ENCODE peak calls at places on chromosomes 7 and 10, in five cellular contexts. B, G, N, Y and Q are unnamed samples.

GRCh38 chr10:86775056-86775858 is 18.8 kb downstream of the BMPR1A start:
- DNase-seq in G (no peak), B (no peak), Y (no peak), N (no peak), Q (no peak)

GRCh38 chr10:72720814-72721665 is 29.1 kb downstream of the MCU start:
- DNase-seq in Y (no peak), B (no peak), G (no peak), N (no peak), Q (no peak)

GRCh38 chr10:18497955-18498354 is 153.4 kb downstream of the NSUN6 start:
- DNase-seq in Y (no peak), G (no peak), N (no peak), B (no peak), Q (no peak)

GRCh38 chr7:107660381-107661080 is at the start of gene SLC26A4:
- DNase-seq in B (peak), Y (no peak), N (peak), G (no peak), Q (no peak)

GRCh38 chr10:132592790-132593788 is 55.5 kb downstream of the INPP5A start:
- DNase-seq in B (no peak), G (no peak), N (no peak), Y (no peak), Q (no peak)

GRCh38 chr7:110766874-110767273 is 324.1 kb upstream of the LRRN3 start:
- DNase-seq in B (no peak), G (no peak), Y (peak), N (no peak), Q (no peak)

GRCh38 chr10:120732643-120733313 is 118.4 kb upstream of the WDR11 start:
- DNase-seq in Y (peak), B (no peak), G (no peak), N (no peak), Q (no peak)

GRCh38 chr10:103452714-103453230 is 602 bp upstream of the CALHM2 start:
- DNase-seq in Y (no peak), N (no peak), B (no peak), G (no peak), Q (no peak)

GRCh38 chr7:158027646-158028045 is 560.0 kb downstream of the PTPRN2 start:
- DNase-seq in Y (no peak), G (no peak), N (no peak), B (no peak), Q (no peak)

GRCh38 chr10:81600185-81600584 is 274.8 kb upstream of the NRG3 start:
- DNase-seq in G (no peak), Y (peak), N (no peak), B (no peak), Q (no peak)

GRCh38 chr7:77734590-77735421 is 38.5 kb downstream of the RSBN1L start:
- DNase-seq in G (no peak), N (no peak), Y (no peak), B (no peak), Q (no peak)

GRCh38 chr7:1123721-1124120 is 35.8 kb downstream of the GPER1 start:
- DNase-seq in Y (no peak), B (peak), G (peak), N (peak), Q (no peak)

GRCh38 chr7:81688622-81689411 is 81.0 kb downstream of the HGF start:
- DNase-seq in Y (no peak), B (no peak), G (no peak), N (no peak), Q (no peak)

GRCh38 chr7:144854839-144855424 is 19.1 kb upstream of the TPK1 start:
- DNase-seq in B (peak), N (no peak), Y (peak), G (no peak), Q (no peak)

GRCh38 chr10:29386347-29386999 is 97.6 kb downstream of the LYZL1 start:
- DNase-seq in N (no peak), G (no peak), B (peak), Y (peak), Q (no peak)

GRCh38 chr7:140375808-140376730 is 22.3 kb downstream of the SLC37A3 start:
- DNase-seq in B (no peak), G (no peak), N (no peak), Y (no peak), Q (no peak)

GRCh38 chr7:37341033-37341630 is 107.5 kb downstream of the ELMO1 start:
- DNase-seq in G (no peak), N (no peak), Y (no peak), B (no peak), Q (no peak)

GRCh38 chr10:49558194-49558593 is 19.3 kb upstream of the ERCC6 start:
- DNase-seq in G (no peak), N (no peak), Y (no peak), B (no peak), Q (no peak)
- TF ChIP-seq CTCF in G (no peak), N (no peak), Y (no peak), B (no peak), Q (no peak)

DNA sequence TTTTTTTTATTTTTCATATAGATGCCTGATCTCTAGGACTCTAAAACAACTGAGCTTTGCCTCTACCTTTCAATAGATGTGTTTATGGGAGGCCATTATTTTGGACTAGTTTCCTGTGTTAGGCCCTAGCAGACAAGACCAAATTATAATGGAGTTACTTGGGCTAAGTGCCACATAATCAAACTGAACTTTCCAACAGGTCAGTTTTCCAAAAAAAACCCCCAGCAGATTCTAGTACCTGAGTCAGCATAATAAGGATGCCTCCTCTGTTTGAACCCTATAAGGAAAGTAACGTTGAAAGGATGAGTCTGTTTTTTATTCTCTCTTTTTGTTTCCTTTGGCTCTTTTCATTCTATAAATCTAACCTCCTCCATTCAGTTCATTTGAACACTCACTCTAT is 148.1 kb upstream of the FAM3C start:
- DNase-seq in B (no peak), Y (peak), G (no peak), N (no peak), Q (no peak)
- TF ChIP-seq CTCF in B (no peak), Y (no peak), G (no peak), N (no peak), Q (no peak)

DNA sequence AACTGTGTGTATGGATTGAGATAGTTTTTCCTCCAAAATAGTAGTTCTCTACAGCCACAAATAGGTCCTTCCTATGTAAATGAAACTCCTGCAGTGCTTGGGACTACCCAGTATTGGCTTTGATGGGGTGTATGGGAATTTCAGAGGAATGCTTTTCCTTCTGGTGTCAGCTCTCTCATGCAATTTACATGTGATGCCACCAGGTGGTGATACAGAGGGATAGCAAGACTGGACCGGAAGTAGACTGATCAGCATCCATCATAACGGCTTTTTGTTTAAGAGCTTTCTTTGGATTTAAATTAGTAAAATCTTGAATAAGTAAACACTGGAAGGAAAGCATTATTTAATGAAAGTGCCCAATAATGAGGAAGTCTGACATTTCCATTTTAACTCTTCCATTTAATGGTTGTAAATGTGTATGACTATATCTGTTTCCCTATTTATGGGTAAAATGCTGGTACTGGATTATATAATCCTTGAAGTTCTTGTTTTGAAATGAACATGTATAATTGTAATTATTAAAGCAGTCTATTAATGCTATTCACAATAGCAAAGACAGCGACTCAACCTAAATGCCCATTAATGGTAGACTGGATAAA is 22.7 kb downstream of the DYNC1I1 start:
- DNase-seq in N (no peak), B (no peak), G (no peak), Y (peak), Q (no peak)
- TF ChIP-seq CTCF in N (no peak), B (peak), G (peak), Y (peak), Q (no peak)

GRCh38 chr10:35643151-35643975 is 1.3 kb upstream of the FZD8 start:
- DNase-seq in N (peak), Y (peak), G (peak), B (peak), Q (peak)
- TF ChIP-seq CTCF in N (no peak), Y (peak), G (no peak), B (no peak), Q (no peak)

GRCh38 chr7:22632674-22633073 is 94.3 kb upstream of the IL6 start:
- DNase-seq in Y (no peak), N (no peak), B (no peak), G (no peak), Q (no peak)

GRCh38 chr7:22633286-22633953 is 93.6 kb upstream of the IL6 start:
- DNase-seq in B (no peak), N (no peak), Y (no peak), G (no peak), Q (no peak)

GRCh38 chr7:22633954-22634474 is 93.0 kb upstream of the IL6 start:
- DNase-seq in Y (no peak), B (no peak), G (no peak), N (no peak), Q (no peak)

GRCh38 chr7:22630069-22630468 is 96.9 kb upstream of the IL6 start:
- DNase-seq in N (no peak), B (no peak), G (no peak), Y (no peak), Q (no peak)

GRCh38 chr7:22631730-22632129 is 95.3 kb upstream of the IL6 start:
- DNase-seq in B (no peak), G (no peak), Y (no peak), N (no peak), Q (no peak)
- TF ChIP-seq CTCF in B (no peak), G (no peak), Y (no peak), N (no peak), Q (no peak)